ENCODE peak calls at places on chromosome 22, in nine cellular contexts. S is activated CD4-positive, alpha-beta T cell treated with anti-CD3 and anti-CD28 coated beads for 48 hours; C is C1 segment of cervical spinal cord; T is NCI-H2029; Q is T-helper 2 cell; V is adrenal gland; O is heart right ventricle; B is cardiac muscle cell; N is caudate nucleus. U is an unnamed sample.
A peak's percentile ranks its signal among the peaks of the same experiment; 100 is the strongest.

GRCh38 chr22:44515779-44516178 is 17.7 kb upstream of the RTL6 start:
- DNase-seq in N (no peak), S (no peak), C (no peak), T (no peak), Q (no peak), B (no peak), O (no peak), V (no peak), U (no peak)

GRCh38 chr22:19536564-19536963 is 12.4 kb upstream of the CLDN5 start:
- DNase-seq in V (no peak), T (no peak), B (no peak), N (no peak), S (no peak), O (no peak), Q (no peak), C (no peak), U (no peak)

GRCh38 chr22:42368379-42369249 is 63.6 kb downstream of the NFAM1 start:
- DNase-seq in O (no peak), Q (no peak), S (peak; percentile 14), C (peak; percentile 57), T (no peak), V (no peak), B (no peak), N (no peak), U (no peak)

GRCh38 chr22:32469799-32470212 is 4.8 kb upstream of the FBXO7 start:
- DNase-seq in Q (no peak), N (peak; percentile 14), T (no peak), S (peak; percentile 9), C (peak; percentile 11), B (no peak), O (no peak), V (peak; percentile 73), U (peak; percentile 21)

GRCh38 chr22:46891382-46891951 is 129.0 kb downstream of the TBC1D22A start:
- DNase-seq in C (no peak), S (no peak), O (no peak), N (no peak), V (no peak), B (no peak), T (no peak), Q (no peak), U (no peak)

GRCh38 chr22:33056108-33056507 is 2.1 kb downstream of the SYN3 start:
- DNase-seq in C (no peak), S (no peak), V (no peak), Q (no peak), O (no peak), T (no peak), N (no peak), B (no peak), U (no peak)

GRCh38 chr22:46593211-46593676 is 26.9 kb upstream of the GRAMD4 start:
- DNase-seq in C (peak; percentile 41), O (no peak), S (no peak), Q (no peak), T (no peak), N (no peak), B (no peak), V (no peak), U (peak; percentile 55)

GRCh38 chr22:39244496-39245129 is at the start of gene PDGFB:
- DNase-seq in N (no peak), B (peak; percentile 60), V (no peak), C (no peak), S (no peak), O (peak; percentile 66), T (peak; percentile 41), Q (no peak), U (no peak)

GRCh38 chr22:33918676-33919590 is 1.3 kb downstream of the LARGE1 start:
- DNase-seq in S (no peak), C (no peak), T (no peak), V (no peak), B (no peak), Q (no peak), N (peak; percentile 8), O (no peak), U (no peak)

GRCh38 chr22:34804588-34804987 is 261.4 kb upstream of the ISX start:
- DNase-seq in B (peak; percentile 53), O (no peak), N (no peak), S (no peak), Q (no peak), T (no peak), V (no peak), C (no peak), U (no peak)

GRCh38 chr22:40462195-40462988 is 92.0 kb downstream of the SGSM3 start:
- DNase-seq in N (no peak), O (no peak), S (peak; percentile 50), Q (no peak), V (no peak), B (no peak), T (no peak), C (peak; percentile 3), U (no peak)

GRCh38 chr22:50307891-50308596 is 598 bp upstream of the PLXNB2 start:
- DNase-seq in T (no peak), N (no peak), C (no peak), B (no peak), S (no peak), V (no peak), Q (no peak), O (no peak), U (no peak)

GRCh38 chr22:36977947-36978660 is 41.1 kb downstream of the TST start:
- DNase-seq in C (peak; percentile 78), B (peak; percentile 93), Q (peak; percentile 82), N (peak; percentile 72), S (peak; percentile 92), T (peak; percentile 56), O (peak; percentile 90), V (peak; percentile 94), U (peak; percentile 74)

GRCh38 chr22:47154621-47155081 is 392.2 kb downstream of the TBC1D22A start:
- DNase-seq in N (no peak), B (peak; percentile 22), S (no peak), V (peak; percentile 86), Q (no peak), O (peak; percentile 69), C (peak; percentile 32), T (no peak), U (peak; percentile 63)

GRCh38 chr22:47620391-47620790 is 857.9 kb downstream of the TBC1D22A start:
- DNase-seq in Q (no peak), O (no peak), B (no peak), S (no peak), C (no peak), N (no peak), V (no peak), T (no peak), U (no peak)

GRCh38 chr22:17486313-17486712 is 77.0 kb upstream of the SLC25A18 start:
- DNase-seq in O (no peak), Q (no peak), T (no peak), B (no peak), V (peak; percentile 76), S (no peak), N (no peak), C (no peak), U (no peak)

GRCh38 chr22:18947905-18948304 is 11.8 kb upstream of the PRODH start:
- DNase-seq in B (no peak), Q (no peak), T (no peak), O (no peak), N (no peak), S (no peak), C (no peak), V (no peak), U (no peak)

GRCh38 chr22:42310301-42310981 is 40.0 kb upstream of the TCF20 start:
- DNase-seq in O (no peak), N (no peak), Q (no peak), S (no peak), C (peak; percentile 9), B (no peak), V (no peak), T (no peak), U (peak; percentile 29)

GRCh38 chr22:48782817-48783511 is 1044.7 kb downstream of the BRD1 start:
- DNase-seq in B (no peak), T (no peak), V (no peak), Q (no peak), S (no peak), O (no peak), C (no peak), N (no peak), U (no peak)

GRCh38 chr22:37589607-37590006 is 9.7 kb upstream of the LGALS2 start:
- DNase-seq in T (no peak), V (no peak), B (no peak), Q (no peak), O (no peak), N (no peak), C (no peak), S (no peak), U (no peak)

GRCh38 chr22:25722223-25723015 is 19.6 kb upstream of the MYO18B start:
- DNase-seq in S (no peak), T (no peak), B (no peak), V (no peak), N (no peak), C (no peak), O (no peak), Q (no peak), U (no peak)

GRCh38 chr22:45584121-45584570 is 81.5 kb downstream of the FBLN1 start:
- DNase-seq in S (no peak), B (no peak), N (no peak), C (no peak), Q (no peak), V (no peak), T (no peak), O (no peak), U (no peak)

GRCh38 chr22:19109198-19110063 is 12.8 kb downstream of the DGCR2 start:
- DNase-seq in B (no peak), T (no peak), S (peak; percentile 50), N (no peak), Q (no peak), O (no peak), C (no peak), V (peak; percentile 52), U (no peak)

GRCh38 chr22:28952857-28953256 is 69.5 kb downstream of the ZNRF3 start:
- DNase-seq in S (no peak), V (no peak), B (no peak), C (no peak), O (no peak), Q (no peak), T (no peak), N (no peak), U (no peak)

GRCh38 chr22:26670459-26670858 is 13.1 kb downstream of the MIAT start:
- DNase-seq in B (no peak), O (no peak), Q (no peak), S (no peak), C (no peak), V (no peak), N (no peak), T (no peak), U (no peak)

GRCh38 chr22:49168219-49168813 is 659.4 kb downstream of the BRD1 start:
- DNase-seq in C (no peak), B (no peak), O (no peak), S (no peak), V (no peak), T (no peak), Q (no peak), N (no peak), U (no peak)

GRCh38 chr22:17371446-17371845 is 2.2 kb downstream of the CECR2 start:
- DNase-seq in O (no peak), B (no peak), T (no peak), Q (no peak), C (no peak), S (no peak), N (no peak), V (no peak), U (no peak)

GRCh38 chr22:40922484-40923303 is 28.5 kb upstream of the RBX1 start:
- DNase-seq in T (peak; percentile 26), Q (no peak), S (no peak), O (no peak), V (no peak), C (no peak), N (no peak), B (peak; percentile 71), U (no peak)

GRCh38 chr22:48097723-48098122 is 1335.3 kb downstream of the TBC1D22A start:
- DNase-seq in O (no peak), Q (no peak), S (no peak), B (no peak), V (no peak), N (no peak), C (no peak), T (no peak), U (no peak)

GRCh38 chr22:44437493-44438015 is 60.5 kb downstream of the RTL6 start:
- DNase-seq in B (no peak), O (no peak), N (no peak), S (no peak), Q (no peak), T (no peak), V (no peak), C (no peak), U (no peak)

GRCh38 chr22:42179616-42180015 is 49.0 kb upstream of the CYP2D6 start:
- DNase-seq in N (no peak), C (no peak), S (no peak), B (no peak), O (no peak), V (no peak), Q (no peak), T (no peak), U (no peak)

U was measured in substantia nigra.